ENCODE peak calls at places on chromosomes 16 and 17, in seven cellular contexts. G is astrocyte, Z is psoas muscle, C is progenitor cell of endocrine pancreas, Y is body of pancreas, D is cardiac muscle cell, S is suprapubic skin. Q is an unnamed sample.

GRCh38 chr17:76529643-76530488 is 7.6 kb downstream of the CYGB start:
- DNase-seq in G (peak), Z (peak), C (no peak), Y (peak), D (peak), S (peak), Q (no peak)

GRCh38 chr16:76278976-76279375 is 1.8 kb downstream of the CNTNAP4 start:
- DNase-seq in G (no peak), Z (no peak), C (no peak), Y (no peak), D (peak), S (no peak), Q (no peak)

GRCh38 chr16:23284584-23284983 is 17.5 kb upstream of the SCNN1B start:
- DNase-seq in G (no peak), Z (no peak), C (no peak), Y (no peak), D (no peak), S (no peak), Q (no peak)

GRCh38 chr16:64870859-64871258 is 251.0 kb downstream of the CDH11 start:
- DNase-seq in G (no peak), Z (no peak), C (no peak), Y (no peak), D (no peak), S (no peak), Q (no peak)

GRCh38 chr16:49698931-49699715 is 156.8 kb downstream of the ZNF423 start:
- DNase-seq in G (peak), Z (peak), C (no peak), Y (peak), D (no peak), S (peak), Q (no peak)

GRCh38 chr17:8935194-8935593 is 30.3 kb downstream of the PIK3R5 start:
- DNase-seq in G (no peak), Z (no peak), C (no peak), Y (peak), D (no peak), S (peak), Q (no peak)

GRCh38 chr17:69335018-69335417 is 8.1 kb upstream of the ABCA5 start:
- DNase-seq in G (peak), Z (no peak), C (no peak), Y (no peak), D (peak), S (no peak), Q (no peak)

GRCh38 chr16:12229759-12230594 is 253.4 kb downstream of the SNX29 start:
- DNase-seq in G (peak), Z (no peak), C (no peak), Y (peak), D (no peak), S (no peak), Q (no peak)

GRCh38 chr17:7213895-7214299 is 5.7 kb downstream of the DLG4 start:
- DNase-seq in G (peak), Z (peak), C (peak), Y (peak), D (peak), S (no peak), Q (no peak)

GRCh38 chr16:54511181-54511731 is 224.7 kb upstream of the IRX3 start:
- DNase-seq in G (peak), Z (no peak), C (no peak), Y (no peak), D (no peak), S (no peak), Q (no peak)

GRCh38 chr17:70655179-70655578 is 485.8 kb downstream of the KCNJ2 start:
- DNase-seq in G (no peak), Z (no peak), C (no peak), Y (no peak), D (no peak), S (no peak), Q (no peak)

GRCh38 chr17:81398170-81398854 is 3.1 kb downstream of the BAHCC1 start:
- DNase-seq in G (peak), Z (peak), C (peak), Y (peak), D (peak), S (no peak), Q (no peak)

DNA sequence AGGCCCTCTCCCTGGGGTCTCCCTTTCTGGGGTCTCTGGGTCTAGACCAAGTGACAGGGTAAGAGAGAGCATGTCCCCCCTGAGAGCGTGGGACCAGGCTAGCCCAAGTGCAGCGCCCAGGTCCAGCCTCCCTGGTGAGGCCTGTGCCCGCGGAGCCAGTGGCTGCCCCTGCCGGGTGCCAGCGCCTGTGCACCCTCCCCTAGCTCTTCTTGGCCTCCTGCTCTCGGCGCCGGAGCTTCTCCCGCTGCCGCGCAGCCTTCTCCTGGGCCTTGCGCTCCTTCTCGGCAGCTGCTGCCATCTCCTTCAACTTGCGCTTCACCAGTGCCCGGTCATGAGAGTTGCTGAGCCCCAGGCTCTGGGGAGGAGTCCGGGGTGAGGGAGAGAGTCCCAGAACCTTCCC is 17.3 kb downstream of the SAMD14 start:
- DNase-seq in G (no peak), Z (peak), C (no peak), Y (no peak), D (no peak), S (no peak), Q (no peak)
- TF ChIP-seq CTCF in G (no peak), Z (peak), C (no peak), Y (no peak), D (no peak), S (peak), Q (no peak)

GRCh38 chr17:64240741-64241347 is 22.2 kb downstream of the TEX2 start:
- DNase-seq in G (peak), Z (peak), C (no peak), Y (peak), D (no peak), S (peak), Q (no peak)

GRCh38 chr17:64240261-64240740 is 22.8 kb downstream of the TEX2 start:
- DNase-seq in G (no peak), Z (no peak), C (no peak), Y (no peak), D (peak), S (no peak), Q (no peak)

GRCh38 chr17:64234961-64235360 is 28.1 kb downstream of the TEX2 start:
- DNase-seq in G (no peak), Z (no peak), C (no peak), Y (no peak), D (no peak), S (no peak), Q (no peak)

GRCh38 chr17:64232466-64233262 is 30.4 kb downstream of the TEX2 start:
- DNase-seq in G (no peak), Z (no peak), C (no peak), Y (no peak), D (no peak), S (no peak), Q (no peak)

DNA sequence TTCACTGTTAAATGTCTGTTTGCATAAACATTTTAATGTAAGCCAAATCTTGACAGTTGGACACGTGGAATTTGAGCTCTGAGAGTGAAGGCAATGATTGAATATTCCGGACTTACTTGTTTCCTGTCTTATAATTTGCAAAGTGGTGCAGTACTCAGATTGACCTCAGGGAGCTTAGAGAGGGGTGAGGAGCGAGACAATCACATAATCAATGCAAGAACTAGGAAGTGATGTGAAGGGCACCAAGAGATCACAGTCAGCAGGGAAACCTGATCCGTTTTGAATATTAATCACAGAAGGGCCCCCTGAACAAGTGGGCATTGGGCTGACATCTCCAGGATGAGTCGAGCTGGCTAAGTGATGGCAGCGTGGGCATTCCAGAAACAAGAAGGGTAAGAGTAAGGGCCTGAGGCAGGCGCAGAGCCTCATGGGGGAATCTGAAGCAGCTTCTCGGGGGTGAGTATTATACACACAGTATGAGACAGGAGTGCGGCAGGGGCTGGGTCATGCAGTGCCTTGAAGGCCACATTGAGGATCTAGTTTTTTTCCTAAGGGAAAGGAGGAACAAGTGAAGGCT is 26.1 kb downstream of the TEX2 start:
- DNase-seq in G (no peak), Z (no peak), C (no peak), Y (no peak), D (no peak), S (no peak), Q (no peak)
- TF ChIP-seq CTCF in G (peak), Z (no peak), C (peak), Y (peak), D (peak), S (no peak), Q (no peak)

GRCh38 chr16:86608301-86608747 is 30.0 kb downstream of the FOXL1 start:
- DNase-seq in G (no peak), Z (no peak), C (no peak), Y (no peak), D (no peak), S (no peak), Q (no peak)
- TF ChIP-seq CTCF in G (no peak), Z (no peak), C (no peak), Y (no peak), D (no peak), S (no peak), Q (no peak)

GRCh38 chr17:62761884-62762283 is 46.2 kb downstream of the MARCHF10 start:
- DNase-seq in G (no peak), Z (no peak), C (no peak), Y (no peak), D (no peak), S (no peak), Q (no peak)

GRCh38 chr17:62765351-62765750 is 42.8 kb downstream of the MARCHF10 start:
- DNase-seq in G (no peak), Z (no peak), C (no peak), Y (no peak), D (no peak), S (no peak), Q (no peak)

GRCh38 chr17:62760888-62761267 is 47.2 kb downstream of the MARCHF10 start:
- DNase-seq in G (no peak), Z (no peak), C (no peak), Y (no peak), D (no peak), S (no peak), Q (no peak)

GRCh38 chr17:62760059-62760887 is 47.8 kb downstream of the MARCHF10 start:
- DNase-seq in G (peak), Z (no peak), C (no peak), Y (no peak), D (no peak), S (no peak), Q (no peak)

DNA sequence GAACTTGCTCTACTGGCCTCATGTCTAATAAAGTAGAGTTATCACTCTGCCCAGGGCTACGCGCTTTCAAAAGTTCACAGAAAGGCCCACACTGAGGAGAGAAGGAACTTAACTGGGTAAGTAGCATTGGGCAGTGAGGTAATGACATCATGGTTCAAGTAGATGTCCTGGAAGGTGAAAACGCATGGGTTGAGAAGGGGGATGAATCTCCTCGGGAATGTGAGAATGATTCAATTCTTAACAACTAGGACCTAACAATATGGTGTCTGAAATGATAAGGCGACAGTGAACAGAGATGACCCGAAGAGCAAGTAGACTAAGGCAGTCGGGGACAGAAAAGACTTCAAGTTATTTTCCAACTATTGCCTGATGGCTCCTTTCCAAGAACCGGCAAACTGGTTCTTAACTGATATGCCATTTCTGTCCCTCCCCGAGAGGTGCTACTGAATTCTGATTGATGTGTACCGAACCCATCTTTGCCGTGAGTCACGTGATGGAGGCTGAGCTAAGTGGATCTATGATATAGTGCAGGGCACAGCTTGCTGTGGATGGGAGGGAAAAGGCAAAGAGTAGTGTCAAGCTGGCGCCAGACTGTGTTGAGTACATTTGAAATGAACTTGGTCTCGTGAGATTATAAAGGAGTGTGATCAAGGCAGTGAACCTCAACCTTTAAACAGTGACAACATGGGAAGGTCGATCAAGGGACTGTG is 44.1 kb downstream of the MARCHF10 start:
- DNase-seq in G (no peak), Z (no peak), C (no peak), Y (no peak), D (no peak), S (no peak), Q (no peak)
- TF ChIP-seq CTCF in G (no peak), Z (no peak), C (no peak), Y (no peak), D (no peak), S (no peak), Q (no peak)

DNA sequence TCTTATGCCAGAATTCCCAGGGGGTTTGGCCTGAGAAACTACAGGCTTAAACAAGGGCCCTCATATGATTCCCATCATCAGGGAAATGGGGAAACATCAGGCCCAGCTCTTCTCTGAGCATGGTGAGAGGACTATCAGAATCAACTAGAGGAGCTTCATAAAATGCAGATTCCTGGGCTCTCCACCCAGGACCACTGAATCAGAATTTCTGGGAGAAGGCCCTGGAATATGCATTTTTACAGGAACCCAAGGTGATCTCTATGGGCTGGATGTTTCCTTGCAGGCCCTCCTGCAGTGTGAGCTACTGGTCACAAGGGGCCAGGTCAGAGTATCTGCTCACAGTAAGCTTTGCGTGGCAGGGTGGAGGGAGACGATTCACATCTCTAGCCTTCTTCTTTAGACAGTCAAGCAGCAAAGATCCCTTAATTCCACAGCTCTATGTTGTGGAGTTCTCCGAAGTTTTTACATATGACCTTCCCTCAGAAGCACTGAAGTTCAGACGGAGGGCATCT is 38.8 kb upstream of the HOXB13 start:
- DNase-seq in G (no peak), Z (no peak), C (no peak), Y (no peak), D (no peak), S (no peak), Q (no peak)
- TF ChIP-seq CTCF in G (no peak), Z (no peak), C (no peak), Y (no peak), D (no peak), S (no peak), Q (no peak)

DNA sequence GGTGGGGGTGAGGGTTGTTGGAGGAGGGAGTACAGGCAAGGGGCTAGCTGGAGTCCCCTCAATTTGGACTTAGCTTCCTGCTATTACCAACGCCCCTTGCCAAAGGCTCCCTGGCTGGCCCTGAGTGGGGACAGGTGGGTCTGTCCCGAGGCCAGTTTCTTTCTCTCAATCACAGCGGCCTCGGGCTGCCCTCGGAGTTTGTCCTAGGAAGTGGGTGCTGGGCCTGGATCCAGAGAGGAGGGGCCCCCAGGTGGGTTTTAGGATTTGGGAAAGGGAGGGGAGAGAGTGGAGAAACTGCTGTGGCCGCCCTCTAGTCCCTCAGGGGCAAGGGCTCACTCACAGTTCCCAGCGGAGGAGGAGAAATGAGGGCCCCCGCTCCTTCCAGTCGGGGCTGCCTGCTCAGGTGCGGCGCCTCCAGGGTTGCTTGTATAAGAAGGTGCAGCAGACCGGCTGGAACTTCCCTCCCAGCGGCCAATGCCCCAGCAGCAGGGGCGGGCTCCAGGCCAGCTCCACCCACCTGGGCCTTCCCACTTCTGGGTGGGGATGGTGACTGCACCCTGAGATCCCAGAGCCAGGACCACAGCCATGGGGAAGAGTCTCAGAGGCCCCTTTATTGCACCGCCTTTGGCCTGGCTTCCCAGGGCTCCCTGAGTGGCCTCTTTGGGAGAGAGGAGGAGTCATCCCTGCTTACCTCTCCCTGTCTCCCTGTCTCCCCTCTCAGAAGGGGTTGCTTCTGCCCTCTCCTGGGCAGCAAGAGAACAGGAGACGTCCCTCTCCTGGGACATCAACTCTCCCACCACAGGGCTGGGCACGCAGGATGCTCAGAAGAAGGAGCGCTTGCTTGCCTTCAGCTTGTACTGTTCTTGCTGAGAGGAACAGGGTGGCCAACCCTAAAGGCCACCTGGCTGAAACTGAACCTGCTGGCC is 112.0 kb upstream of the SMURF2 start:
- DNase-seq in G (peak), Z (peak), C (peak), Y (peak), D (peak), S (peak), Q (no peak)
- TF ChIP-seq CTCF in G (peak), Z (no peak), C (peak), Y (no peak), D (peak), S (no peak), Q (no peak)